ENCODE peak calls at places on chromosomes 4 and X, in nine cellular contexts. T is ovary, H is hepatocyte, Q is cardiac fibroblast, B is Peyer's patch, L is brain microvascular endothelial cell, C is endodermal cell, K is AG10803, U is psoas muscle. P is an unnamed sample.

GRCh38 chrX:2629316-2630168 is 61.6 kb upstream of the CD99 start:
- DNase-seq in T (no peak), H (no peak), Q (no peak), B (no peak), L (no peak), C (no peak), K (no peak), U (no peak), P (no peak)

GRCh38 chr4:181688416-181688815 is 554.8 kb upstream of the TENM3 start:
- DNase-seq in T (no peak), H (no peak), Q (no peak), B (no peak), L (peak), C (no peak), K (peak), U (no peak), P (peak)

GRCh38 chr4:147094228-147094627 is 148.6 kb upstream of the TTC29 start:
- DNase-seq in T (no peak), H (peak), Q (no peak), B (no peak), L (no peak), C (peak), K (no peak), U (no peak), P (no peak)

GRCh38 chr4:1216869-1217294 is 32.0 kb downstream of the CTBP1 start:
- DNase-seq in T (no peak), H (no peak), Q (no peak), B (peak), L (no peak), C (no peak), K (no peak), U (no peak), P (no peak)

GRCh38 chr4:175536852-175537453 is 275.1 kb downstream of the GPM6A start:
- DNase-seq in T (no peak), H (peak), Q (peak), B (no peak), L (peak), C (no peak), K (peak), U (no peak), P (peak)

GRCh38 chr4:113316879-113317278 is 267.4 kb downstream of the ANK2 start:
- DNase-seq in T (no peak), H (no peak), Q (no peak), B (peak), L (no peak), C (no peak), K (no peak), U (no peak), P (no peak)

GRCh38 chr4:180669637-180670036 is 1573.6 kb upstream of the TENM3 start:
- DNase-seq in T (no peak), H (peak), Q (no peak), B (no peak), L (no peak), C (no peak), K (no peak), U (no peak), P (no peak)

GRCh38 chr4:139768913-139769312 is 103.3 kb downstream of the MGST2 start:
- DNase-seq in T (no peak), H (peak), Q (no peak), B (no peak), L (no peak), C (peak), K (no peak), U (no peak), P (no peak)

GRCh38 chr4:25345880-25346279 is 31.2 kb upstream of the ANAPC4 start:
- DNase-seq in T (peak), H (no peak), Q (no peak), B (no peak), L (no peak), C (no peak), K (peak), U (no peak), P (no peak)

GRCh38 chrX:1178580-1179057 is 33.8 kb downstream of the CRLF2 start:
- DNase-seq in T (no peak), H (peak), Q (no peak), B (no peak), L (no peak), C (peak), K (peak), U (no peak), P (no peak)

GRCh38 chr4:161564230-161564834 is 599.5 kb downstream of the FSTL5 start:
- DNase-seq in T (no peak), H (peak), Q (peak), B (no peak), L (no peak), C (no peak), K (peak), U (no peak), P (no peak)

DNA sequence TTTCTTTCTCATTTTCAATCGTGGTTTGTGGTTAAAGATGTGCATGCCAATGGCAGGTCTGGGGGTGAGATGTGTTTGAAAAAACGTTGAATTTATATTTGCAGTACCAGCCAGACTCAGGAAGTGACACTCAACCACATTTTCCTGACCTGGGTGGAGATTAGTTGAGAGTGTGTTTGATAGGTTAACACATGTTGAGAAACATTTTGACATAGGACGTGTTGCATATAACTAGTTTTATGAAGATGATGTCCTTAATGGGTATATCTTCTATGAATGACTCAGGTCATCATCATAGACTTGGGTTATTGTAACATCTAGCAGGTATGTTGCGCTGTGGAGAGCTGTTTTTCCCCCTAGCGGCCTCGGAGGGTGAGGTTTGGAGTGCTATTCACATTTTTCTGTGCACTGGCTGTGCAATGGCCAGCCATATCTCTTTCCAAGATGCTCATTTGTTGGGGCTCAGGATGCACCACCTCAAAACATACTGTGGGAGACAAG is 21.7 kb upstream of the CD38 start:
- DNase-seq in T (no peak), H (no peak), Q (peak), B (peak), L (peak), C (no peak), K (no peak), U (no peak), P (no peak)
- TF ChIP-seq CTCF in T (no peak), H (no peak), Q (no peak), B (no peak), L (peak), C (peak), K (peak), U (no peak), P (no peak)

DNA sequence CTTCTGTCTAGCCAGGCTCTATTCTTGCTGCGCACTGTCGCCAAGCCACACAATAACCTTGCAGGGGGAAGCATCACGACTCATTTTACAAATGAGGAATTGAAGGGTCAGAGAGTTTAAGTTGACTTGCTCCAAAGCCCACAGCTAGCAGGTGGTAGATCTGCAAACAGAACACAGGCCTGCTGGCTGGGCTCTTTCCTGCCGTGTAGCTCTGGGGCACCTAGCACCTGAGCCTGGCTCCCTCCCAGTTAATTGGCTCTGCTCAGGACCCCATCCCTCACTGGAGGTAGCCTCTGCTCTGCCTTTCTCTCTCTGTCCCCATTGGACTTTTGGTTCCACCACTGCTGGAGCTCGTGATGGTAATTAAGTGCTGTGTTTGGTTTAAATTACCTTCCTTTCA is 98.5 kb downstream of the NSUN7 start:
- DNase-seq in T (no peak), H (no peak), Q (no peak), B (no peak), L (no peak), C (peak), K (no peak), U (no peak), P (no peak)
- H3K4me3 ChIP-seq in T (no peak), H (no peak), Q (no peak), B (no peak), L (no peak), C (no peak), K (no peak), U (no peak), P (no peak)

GRCh38 chr4:134762053-134762452 is 560.5 kb upstream of the PABPC4L start:
- DNase-seq in T (no peak), H (no peak), Q (no peak), B (no peak), L (no peak), C (peak), K (no peak), U (no peak), P (no peak)
- TF ChIP-seq CTCF in T (no peak), H (peak), Q (no peak), B (no peak), L (peak), C (peak), K (no peak), U (no peak), P (no peak)

DNA sequence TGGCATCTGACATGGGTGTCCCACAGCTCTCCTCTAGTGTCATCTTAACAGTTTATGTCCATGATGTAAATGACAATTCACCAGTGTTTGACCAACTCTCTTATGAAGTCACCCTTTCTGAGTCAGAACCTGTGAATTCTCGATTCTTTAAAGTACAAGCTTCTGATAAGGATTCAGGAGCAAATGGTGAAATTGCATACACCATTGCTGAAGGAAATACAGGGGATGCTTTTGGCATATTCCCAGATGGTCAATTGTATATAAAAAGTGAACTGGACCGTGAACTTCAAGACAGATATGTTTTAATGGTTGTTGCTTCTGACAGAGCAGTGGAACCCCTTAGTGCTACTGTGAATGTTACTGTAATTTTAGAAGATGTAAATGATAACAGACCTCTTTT is 4.6 kb downstream of the FAT4 start:
- DNase-seq in T (no peak), H (no peak), Q (no peak), B (no peak), L (no peak), C (no peak), K (no peak), U (no peak), P (no peak)
- H3K4me3 ChIP-seq in T (no peak), H (peak), Q (no peak), B (no peak), L (no peak), C (no peak), K (peak), U (no peak), P (no peak)

GRCh38 chrX:48761674-48762471 is at the start of gene GLOD5:
- DNase-seq in T (no peak), H (peak), Q (peak), B (peak), L (no peak), C (peak), K (peak), U (no peak), P (no peak)
- TF ChIP-seq CTCF in T (no peak), H (peak), Q (peak), B (peak), L (peak), C (peak), K (peak), U (no peak), P (peak)

P was measured in AG09309.